ENCODE peak calls at places on chromosomes 13 and 19, in nine cellular contexts. G, H, N, B, K, C, R, J and Z are unnamed samples.

GRCh38 chr13:93789058-93789457 is 562.5 kb downstream of the GPC6 start:
- DNase-seq in G (no peak), H (no peak), N (no peak), B (no peak), K (no peak), C (no peak), R (no peak), J (no peak), Z (no peak)

GRCh38 chr13:104086205-104086604 is 1020.0 kb upstream of the SLC10A2 start:
- DNase-seq in G (no peak), H (no peak), N (no peak), B (no peak), K (no peak), C (no peak), R (no peak), J (no peak), Z (no peak)

GRCh38 chr13:30376426-30377311 is 45.6 kb upstream of the UBE2L5 start:
- DNase-seq in G (no peak), H (no peak), N (peak; percentile 9), B (peak; percentile 79), K (peak; percentile 74), C (no peak), R (no peak), J (no peak), Z (peak; percentile 77)

GRCh38 chr13:99124695-99125334 is 75.8 kb upstream of the UBAC2 start:
- DNase-seq in G (no peak), H (no peak), N (peak; percentile 66), B (peak; percentile 12), K (no peak), C (no peak), R (no peak), J (no peak), Z (no peak)

GRCh38 chr13:46032341-46032740 is 20.2 kb downstream of the ZC3H13 start:
- DNase-seq in G (no peak), H (no peak), N (no peak), B (no peak), K (no peak), C (no peak), R (no peak), J (no peak), Z (no peak)

GRCh38 chr13:48110930-48111721 is 16.2 kb upstream of the MED4 start:
- DNase-seq in G (no peak), H (no peak), N (peak; percentile 27), B (no peak), K (no peak), C (no peak), R (no peak), J (peak; percentile 78), Z (no peak)

GRCh38 chr13:110216403-110217041 is 90.4 kb downstream of the COL4A1 start:
- DNase-seq in G (no peak), H (no peak), N (no peak), B (no peak), K (no peak), C (peak; percentile 46), R (no peak), J (peak; percentile 52), Z (no peak)

GRCh38 chr19:29672933-29673336 is 7.7 kb downstream of the PLEKHF1 start:
- DNase-seq in G (no peak), H (no peak), N (no peak), B (peak; percentile 93), K (peak; percentile 91), C (no peak), R (no peak), J (no peak), Z (peak; percentile 90)

GRCh38 chr19:38035515-38036495 is 128.8 kb downstream of the SIPA1L3 start:
- DNase-seq in G (peak; percentile 17), H (no peak), N (no peak), B (no peak), K (no peak), C (no peak), R (no peak), J (no peak), Z (no peak)

GRCh38 chr19:5563941-5564612 is 3.7 kb downstream of the TINCR start:
- DNase-seq in G (no peak), H (no peak), N (peak; percentile 77), B (no peak), K (no peak), C (no peak), R (no peak), J (no peak), Z (no peak)

GRCh38 chr13:90933097-90933826 is 414.2 kb upstream of the MIR17HG start:
- DNase-seq in G (no peak), H (no peak), N (peak; percentile 6), B (no peak), K (no peak), C (no peak), R (no peak), J (no peak), Z (no peak)

GRCh38 chr13:73216381-73216831 is 157.6 kb downstream of the KLF5 start:
- DNase-seq in G (no peak), H (no peak), N (peak; percentile 83), B (no peak), K (no peak), C (no peak), R (no peak), J (no peak), Z (no peak)

DNA sequence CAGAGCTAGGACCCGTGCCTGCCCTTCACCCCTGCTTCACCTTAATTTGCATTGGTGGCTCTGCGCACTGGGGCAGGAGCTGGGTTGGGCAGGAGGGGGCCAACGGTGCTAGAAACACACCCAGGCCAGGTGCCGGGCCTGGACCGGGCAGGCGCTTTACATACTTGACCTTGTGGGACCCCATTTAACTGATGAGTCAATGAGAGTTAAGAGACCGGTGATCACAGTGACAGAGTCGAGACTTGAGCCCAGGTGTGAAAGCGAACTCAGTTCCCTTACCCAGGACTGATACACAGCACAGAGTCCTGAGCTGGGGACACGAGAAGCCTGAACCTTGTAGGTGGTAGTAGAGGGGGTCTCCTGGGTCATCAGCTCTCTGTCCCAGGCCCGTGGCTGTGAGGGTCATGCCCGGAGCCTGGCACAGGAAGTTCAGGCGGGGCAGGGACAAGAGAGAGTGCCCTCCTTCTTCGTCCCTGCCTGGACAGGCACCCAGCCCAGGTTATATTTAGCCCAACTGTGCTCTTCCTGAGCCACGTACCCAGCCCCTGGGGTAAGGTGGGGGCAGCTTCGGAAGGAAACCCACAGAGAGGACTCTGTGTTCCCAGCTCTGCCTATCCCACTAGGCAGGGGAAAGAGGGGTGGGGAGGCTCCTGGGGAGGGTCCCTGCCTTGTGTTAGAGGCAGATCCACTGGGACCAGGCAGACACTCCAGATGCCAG is 1.9 kb downstream of the PRX start:
- DNase-seq in G (no peak), H (no peak), N (no peak), B (no peak), K (peak; percentile 3), C (peak; percentile 68), R (no peak), J (peak; percentile 62), Z (no peak)
- H3K4me1 ChIP-seq in G (peaks cover 24% of the 10 kb centered on the region), H (peaks cover 37% of the 10 kb centered on the region), N (peaks cover 20% of the 10 kb centered on the region), B (no peaks in the 10 kb centered on the region), K (no peaks in the 10 kb centered on the region), C (peaks cover 22% of the 10 kb centered on the region), R (no peaks in the 10 kb centered on the region), J (peaks cover 35% of the 10 kb centered on the region), Z (peaks cover 12% of the 10 kb centered on the region)

GRCh38 chr19:7715671-7716070 is 13.7 kb upstream of the FCER2 start:
- DNase-seq in G (no peak), H (no peak), N (no peak), B (no peak), K (no peak), C (no peak), R (no peak), J (no peak), Z (no peak)

GRCh38 chr19:7716762-7717161 is 14.8 kb upstream of the FCER2 start:
- DNase-seq in G (no peak), H (no peak), N (no peak), B (no peak), K (no peak), C (no peak), R (no peak), J (no peak), Z (no peak)

GRCh38 chr19:7720351-7720750 is 11.6 kb downstream of the CLEC4G start:
- DNase-seq in G (no peak), H (no peak), N (no peak), B (no peak), K (no peak), C (no peak), R (no peak), J (no peak), Z (no peak)

GRCh38 chr19:7722231-7722651 is 9.7 kb downstream of the CLEC4G start:
- DNase-seq in G (no peak), H (no peak), N (no peak), B (no peak), K (no peak), C (no peak), R (no peak), J (no peak), Z (no peak)

GRCh38 chr19:7718668-7719067 is 13.2 kb downstream of the CLEC4G start:
- DNase-seq in G (no peak), H (no peak), N (no peak), B (no peak), K (no peak), C (no peak), R (no peak), J (no peak), Z (no peak)
- H3K4me3 ChIP-seq in G (no peak overlapping the region), H (no peak overlapping the region), N (no peak overlapping the region), B (no peak overlapping the region), K (no peak overlapping the region), C (no peak overlapping the region), R (no peak overlapping the region), J (no peak overlapping the region), Z (no peak overlapping the region)

GRCh38 chr19:3826163-3826562 is 40.0 kb upstream of the MATK start:
- DNase-seq in G (no peak), H (no peak), N (no peak), B (no peak), K (no peak), C (no peak), R (no peak), J (no peak), Z (no peak)
- H3K4me1 ChIP-seq in G (peaks cover 6% of the 10 kb centered on the region), H (no peaks in the 10 kb centered on the region), N (peaks cover 3% of the 10 kb centered on the region), B (no peaks in the 10 kb centered on the region), K (no peaks in the 10 kb centered on the region), C (no peaks in the 10 kb centered on the region), R (no peaks in the 10 kb centered on the region), J (no peaks in the 10 kb centered on the region), Z (peaks cover 7% of the 10 kb centered on the region)

GRCh38 chr19:14494910-14495677 is 833 bp downstream of the GIPC1 start:
- DNase-seq in G (no peak), H (no peak), N (peak; percentile 62), B (no peak), K (no peak), C (no peak), R (no peak), J (no peak), Z (no peak)

GRCh38 chr19:14496029-14496848 is at the start of gene GIPC1:
- DNase-seq in G (peak; percentile 99), H (peak; percentile 97), N (peak; percentile 99), B (peak; percentile 82), K (peak; percentile 81), C (peak; percentile 97), R (peak; percentile 97), J (peak; percentile 97), Z (peak; percentile 83)

GRCh38 chr19:14492756-14493337 is 3.1 kb downstream of the GIPC1 start:
- DNase-seq in G (no peak), H (no peak), N (no peak), B (no peak), K (no peak), C (no peak), R (no peak), J (no peak), Z (no peak)

GRCh38 chr19:14495678-14496028 is 274 bp downstream of the GIPC1 start:
- DNase-seq in G (no peak), H (no peak), N (no peak), B (no peak), K (no peak), C (no peak), R (no peak), J (no peak), Z (no peak)

GRCh38 chr19:14494451-14494850 is 1.5 kb downstream of the GIPC1 start:
- DNase-seq in G (no peak), H (no peak), N (no peak), B (no peak), K (no peak), C (no peak), R (no peak), J (no peak), Z (no peak)
- H3K4me3 ChIP-seq in G (peak overlapping the region; percentile 86), H (peak overlapping the region; percentile 85), N (peak overlapping the region; percentile 96), B (no peak overlapping the region), K (no peak overlapping the region), C (no peak overlapping the region), R (peak overlapping the region; percentile 91), J (no peak overlapping the region), Z (no peak overlapping the region)